ENCODE peak calls at places on chromosomes 11 and 22, in nine cellular contexts. U, N, K, J, T, M, Q, D and A are unnamed samples.

GRCh38 chr11:116589402-116589801 is 183.4 kb downstream of the BUD13 start:
- DNase-seq in U (no peak), N (no peak), K (no peak), J (no peak), T (no peak), M (no peak), Q (no peak), D (no peak), A (no peak)

GRCh38 chr22:39703890-39704658 is 133.5 kb downstream of the CACNA1I start:
- DNase-seq in U (no peak), N (no peak), K (no peak), J (no peak), T (no peak), M (no peak), Q (no peak), D (no peak), A (no peak)

GRCh38 chr22:39967103-39967829 is 7.1 kb downstream of the TMA7B start:
- DNase-seq in U (no peak), N (no peak), K (no peak), J (no peak), T (no peak), M (no peak), Q (no peak), D (no peak), A (no peak)

GRCh38 chr22:27616033-27616432 is 185.5 kb downstream of the MN1 start:
- DNase-seq in U (no peak), N (no peak), K (no peak), J (no peak), T (no peak), M (no peak), Q (no peak), D (no peak), A (no peak)

GRCh38 chr11:104254347-104254746 is 90.4 kb upstream of the PDGFD start:
- DNase-seq in U (peak), N (peak), K (no peak), J (peak), T (no peak), M (no peak), Q (peak), D (no peak), A (no peak)

GRCh38 chr22:36406139-36406538 is 18.4 kb upstream of the MYH9 start:
- DNase-seq in U (no peak), N (no peak), K (no peak), J (no peak), T (no peak), M (no peak), Q (no peak), D (no peak), A (no peak)

GRCh38 chr11:119979716-119980115 is 158.2 kb downstream of the TRIM29 start:
- DNase-seq in U (no peak), N (no peak), K (no peak), J (no peak), T (no peak), M (no peak), Q (no peak), D (no peak), A (no peak)

GRCh38 chr11:104352036-104352435 is 188.1 kb upstream of the PDGFD start:
- DNase-seq in U (no peak), N (no peak), K (no peak), J (no peak), T (no peak), M (no peak), Q (no peak), D (no peak), A (no peak)

GRCh38 chr22:26606611-26607010 is 11.2 kb downstream of the CRYBB1 start:
- DNase-seq in U (no peak), N (no peak), K (no peak), J (no peak), T (no peak), M (no peak), Q (no peak), D (no peak), A (no peak)

GRCh38 chr11:72802822-72803221 is 9.0 kb upstream of the STARD10 start:
- DNase-seq in U (no peak), N (no peak), K (no peak), J (no peak), T (no peak), M (no peak), Q (no peak), D (no peak), A (no peak)

GRCh38 chr11:120413480-120413879 is 77.3 kb downstream of the ARHGEF12 start:
- DNase-seq in U (no peak), N (no peak), K (no peak), J (no peak), T (no peak), M (no peak), Q (no peak), D (no peak), A (peak)

GRCh38 chr22:37775785-37776638 is 31.7 kb upstream of the GCAT start:
- DNase-seq in U (no peak), N (no peak), K (no peak), J (no peak), T (no peak), M (no peak), Q (no peak), D (no peak), A (no peak)

GRCh38 chr22:47088480-47089145 is 326.2 kb downstream of the TBC1D22A start:
- DNase-seq in U (no peak), N (no peak), K (no peak), J (no peak), T (no peak), M (no peak), Q (no peak), D (no peak), A (no peak)

GRCh38 chr11:97729546-97730272 is 1291.0 kb upstream of the CNTN5 start:
- DNase-seq in U (no peak), N (no peak), K (no peak), J (no peak), T (no peak), M (no peak), Q (no peak), D (no peak), A (no peak)

GRCh38 chr11:43515090-43515489 is 156.4 kb downstream of the TTC17 start:
- DNase-seq in U (no peak), N (peak), K (no peak), J (no peak), T (no peak), M (no peak), Q (no peak), D (no peak), A (no peak)

GRCh38 chr11:102306048-102306575 is 11.2 kb upstream of the BIRC3 start:
- DNase-seq in U (no peak), N (no peak), K (peak), J (peak), T (peak), M (no peak), Q (no peak), D (no peak), A (peak)

GRCh38 chr11:2883717-2884423 is 1.7 kb downstream of the CDKN1C start:
- DNase-seq in U (no peak), N (peak), K (no peak), J (no peak), T (no peak), M (no peak), Q (no peak), D (no peak), A (no peak)

GRCh38 chr11:3186166-3186953 is 21.2 kb upstream of the OSBPL5 start:
- DNase-seq in U (no peak), N (no peak), K (no peak), J (no peak), T (no peak), M (no peak), Q (no peak), D (no peak), A (no peak)

GRCh38 chr11:32890843-32891656 is 1.6 kb upstream of the QSER1 start:
- DNase-seq in U (no peak), N (no peak), K (no peak), J (no peak), T (no peak), M (no peak), Q (no peak), D (no peak), A (peak)

GRCh38 chr22:30230330-30230729 is 16.2 kb downstream of the LIF start:
- DNase-seq in U (no peak), N (no peak), K (no peak), J (no peak), T (no peak), M (no peak), Q (no peak), D (no peak), A (no peak)

GRCh38 chr22:29215012-29215860 is 9.5 kb downstream of the EMID1 start:
- DNase-seq in U (no peak), N (no peak), K (no peak), J (no peak), T (no peak), M (no peak), Q (no peak), D (peak), A (no peak)

GRCh38 chr22:50705851-50706351 is 32.1 kb upstream of the ACR start:
- DNase-seq in U (no peak), N (no peak), K (peak), J (no peak), T (no peak), M (no peak), Q (no peak), D (no peak), A (no peak)

GRCh38 chr11:82718841-82719240 is 14.8 kb downstream of the FAM181B start:
- DNase-seq in U (no peak), N (no peak), K (no peak), J (no peak), T (no peak), M (no peak), Q (no peak), D (no peak), A (no peak)

GRCh38 chr11:111449158-111449557 is 63.0 kb downstream of the BTG4 start:
- DNase-seq in U (no peak), N (no peak), K (no peak), J (no peak), T (no peak), M (no peak), Q (no peak), D (peak), A (no peak)

GRCh38 chr11:75063732-75064314 is 32.9 kb downstream of the OR2AT4 start:
- DNase-seq in U (no peak), N (no peak), K (no peak), J (no peak), T (no peak), M (no peak), Q (no peak), D (no peak), A (peak)

GRCh38 chr11:33735166-33735425 is 1.1 kb downstream of the CD59 start:
- DNase-seq in U (no peak), N (no peak), K (no peak), J (no peak), T (no peak), M (no peak), Q (no peak), D (no peak), A (no peak)

GRCh38 chr11:105489431-105489830 is 120.4 kb upstream of the GRIA4 start:
- DNase-seq in U (no peak), N (no peak), K (no peak), J (no peak), T (no peak), M (no peak), Q (no peak), D (no peak), A (no peak)

GRCh38 chr11:636511-637332 is at the start of gene DRD4:
- DNase-seq in U (no peak), N (no peak), K (no peak), J (no peak), T (no peak), M (no peak), Q (no peak), D (no peak), A (no peak)